ENCODE peak calls at places on chromosomes 3 and 15, in five cellular contexts. F is lower lobe of right lung; K is stimulated activated CD8-positive, alpha-beta memory T cell treated with anti-CD3 and anti-CD28 coated beads, Interleukin-4, amount 100 ng/mL, for 4 hours; S is spleen; P is stimulated activated naive CD4-positive, alpha-beta T cell. Q is an unnamed sample.
A peak's percentile ranks its signal among the peaks of the same experiment; 100 is the strongest.

GRCh38 chr3:148219995-148220394 is 477.7 kb upstream of the AGTR1 start:
- DNase-seq in F (no peak), K (no peak), S (no peak), P (no peak), Q (no peak)

GRCh38 chr3:56724580-56725142 is 41.6 kb upstream of the TASOR start:
- DNase-seq in F (no peak), K (no peak), S (no peak), P (no peak), Q (no peak)

GRCh38 chr3:149174901-149175300 is 45.5 kb downstream of the HPS3 start:
- DNase-seq in F (no peak), K (no peak), S (no peak), P (no peak), Q (no peak)

GRCh38 chr3:106183762-106184391 is 315.1 kb upstream of the CBLB start:
- DNase-seq in F (no peak), K (no peak), S (no peak), P (no peak), Q (no peak)

GRCh38 chr15:70055601-70056051 is 42.1 kb downstream of the TLE3 start:
- DNase-seq in F (peak; percentile 23), K (no peak), S (peak; percentile 59), P (no peak), Q (no peak)

GRCh38 chr3:152835311-152836102 is 576 bp downstream of the P2RY1 start:
- DNase-seq in F (peak; percentile 84), K (no peak), S (peak; percentile 84), P (no peak), Q (peak; percentile 51)

GRCh38 chr15:65414841-65415621 is 7.7 kb downstream of the IGDCC4 start:
- DNase-seq in F (no peak), K (no peak), S (no peak), P (no peak), Q (no peak)

GRCh38 chr3:99627062-99627826 is 11.2 kb upstream of the COL8A1 start:
- DNase-seq in F (no peak), K (no peak), S (no peak), P (no peak), Q (no peak)

GRCh38 chr3:46717447-46718231 is at the start of gene PRSS50:
- DNase-seq in F (no peak), K (no peak), S (peak; percentile 61), P (peak; percentile 20), Q (no peak)

GRCh38 chr3:59425942-59426341 is 376.1 kb upstream of the CFAP20DC start:
- DNase-seq in F (no peak), K (no peak), S (no peak), P (no peak), Q (no peak)

GRCh38 chr3:29152379-29152778 is 128.5 kb upstream of the RBMS3 start:
- DNase-seq in F (no peak), K (no peak), S (no peak), P (no peak), Q (no peak)

Q was measured in RWPE2.